ENCODE peak calls at places on chromosomes 2 and 18, in five cellular contexts. S, Y, W, Q and E are unnamed samples.

GRCh38 chr2:229679393-229680125 is 34.8 kb downstream of the DNER start:
- DNase-seq in W (no peak), Q (no peak), S (no peak), Y (no peak), E (no peak)

GRCh38 chr2:75162897-75163296 is 36.4 kb downstream of the TACR1 start:
- DNase-seq in Q (no peak), S (no peak), W (no peak), Y (no peak), E (peak)

GRCh38 chr2:133485868-133486267 is 82.4 kb downstream of the NCKAP5 start:
- DNase-seq in Q (no peak), Y (no peak), W (peak), S (no peak), E (no peak)

GRCh38 chr2:151049746-151050145 is 211.9 kb downstream of the RBM43 start:
- DNase-seq in S (peak), W (peak), Y (peak), Q (no peak), E (no peak)

GRCh38 chr18:63789327-63789726 is 14.1 kb downstream of the SERPINB7 start:
- DNase-seq in W (no peak), Q (no peak), Y (no peak), S (no peak), E (no peak)

GRCh38 chr2:54814367-54815155 is 91.1 kb downstream of the EML6 start:
- DNase-seq in W (no peak), Q (no peak), Y (no peak), S (no peak), E (no peak)

GRCh38 chr18:21069468-21069867 is 42.1 kb downstream of the ROCK1 start:
- DNase-seq in W (no peak), S (no peak), Q (no peak), Y (no peak), E (no peak)

GRCh38 chr2:136235451-136236418 is 117.8 kb upstream of the CXCR4 start:
- DNase-seq in Y (peak), Q (no peak), S (peak), W (peak), E (peak)

GRCh38 chr2:236623816-236624215 is 54.2 kb downstream of the ACKR3 start:
- DNase-seq in W (no peak), Y (no peak), S (no peak), Q (no peak), E (no peak)

GRCh38 chr2:28956415-28956826 is 24.7 kb upstream of the TOGARAM2 start:
- DNase-seq in W (peak), Y (no peak), Q (peak), S (no peak), E (peak)

GRCh38 chr2:19312949-19313348 is 45.5 kb downstream of the OSR1 start:
- DNase-seq in W (peak), S (peak), Q (no peak), Y (peak), E (peak)

GRCh38 chr2:29443627-29444026 is 328.4 kb downstream of the CLIP4 start:
- DNase-seq in S (no peak), W (no peak), Y (no peak), Q (no peak), E (no peak)

GRCh38 chr18:76434452-76434851 is 60.6 kb downstream of the ZNF516 start:
- DNase-seq in S (no peak), Q (no peak), W (no peak), Y (no peak), E (no peak)

GRCh38 chr2:148680462-148680861 is 35.9 kb downstream of the EPC2 start:
- DNase-seq in Y (no peak), W (no peak), Q (no peak), S (no peak), E (no peak)

GRCh38 chr2:98346259-98347236 is at the start of gene CNGA3:
- DNase-seq in Q (peak), S (peak), W (no peak), Y (no peak), E (peak)

GRCh38 chr2:160473508-160474318 is 19.9 kb downstream of the RBMS1 start:
- DNase-seq in Y (no peak), Q (no peak), W (no peak), S (no peak), E (no peak)

GRCh38 chr2:160474319-160474645 is 19.3 kb downstream of the RBMS1 start:
- DNase-seq in Q (no peak), W (no peak), S (no peak), Y (no peak), E (no peak)

GRCh38 chr2:160474891-160475795 is 18.5 kb downstream of the RBMS1 start:
- DNase-seq in Q (no peak), Y (no peak), W (no peak), S (no peak), E (no peak)

GRCh38 chr2:160471950-160472349 is 21.7 kb downstream of the RBMS1 start:
- DNase-seq in S (no peak), Y (no peak), Q (no peak), W (no peak), E (no peak)

DNA sequence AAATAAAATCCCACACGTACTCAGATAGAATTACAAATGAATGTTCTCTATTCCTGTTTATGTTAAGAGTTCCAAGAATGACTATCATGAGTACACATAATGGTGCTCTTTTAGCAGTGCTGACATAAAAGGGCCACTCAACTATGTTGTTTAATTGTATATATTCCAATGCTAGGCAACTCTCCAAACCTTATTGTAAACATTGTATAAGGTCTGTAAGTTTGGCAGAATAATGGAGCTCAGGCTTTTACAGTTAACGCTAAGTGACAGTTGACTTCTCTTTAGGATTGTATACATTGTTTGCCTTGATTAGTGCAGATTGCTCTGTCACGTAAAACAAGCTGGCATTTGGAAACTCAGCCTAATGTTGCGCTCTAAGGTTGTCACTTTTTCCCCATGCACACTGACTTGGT is 20.8 kb downstream of the RBMS1 start:
- DNase-seq in S (no peak), Y (no peak), Q (no peak), W (no peak), E (no peak)
- TF ChIP-seq MYC in S (no peak), Y (no peak), Q (no peak), W (no peak), E (no peak)

DNA sequence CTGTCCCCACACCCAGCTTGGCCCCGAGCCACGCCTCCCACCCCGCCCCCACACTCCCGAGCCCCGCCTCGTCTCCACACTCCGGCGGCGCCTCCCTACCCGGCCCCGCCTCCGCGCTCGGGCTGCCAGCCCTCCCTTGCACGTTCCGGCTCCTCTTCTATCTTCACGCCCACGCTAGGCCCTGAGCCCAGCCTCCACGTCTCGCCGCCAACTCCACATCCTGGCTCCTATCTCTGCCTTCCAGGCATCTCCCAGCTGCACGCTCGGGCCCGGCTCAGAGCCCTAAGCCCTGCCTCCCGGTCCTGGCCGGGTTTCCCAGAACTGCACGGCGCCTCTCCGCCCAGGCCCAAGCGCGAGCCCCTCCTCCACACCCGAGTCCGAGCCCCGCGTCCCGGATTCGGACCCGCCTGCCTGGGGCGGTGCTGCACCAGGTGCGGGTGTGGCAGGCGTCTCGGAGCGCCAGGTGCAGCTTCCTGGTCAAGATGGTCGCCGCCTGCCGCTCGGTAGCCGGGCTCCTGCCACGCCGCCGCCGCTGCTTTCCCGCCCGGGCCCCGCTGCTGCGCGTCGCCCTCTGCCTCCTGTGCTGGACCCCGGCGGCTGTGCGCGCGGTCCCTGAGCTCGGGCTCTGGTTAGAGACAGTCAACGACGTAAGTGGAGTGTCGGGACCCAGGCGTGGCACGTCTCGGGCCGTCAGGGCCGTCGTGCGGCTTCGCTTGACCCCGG is at the start of gene TMEM87B:
- DNase-seq in Y (peak), W (peak), Q (peak), S (peak), E (peak)
- TF ChIP-seq POLR2A in Y (peak), W (peak), Q (peak), S (peak), E (peak)

DNA sequence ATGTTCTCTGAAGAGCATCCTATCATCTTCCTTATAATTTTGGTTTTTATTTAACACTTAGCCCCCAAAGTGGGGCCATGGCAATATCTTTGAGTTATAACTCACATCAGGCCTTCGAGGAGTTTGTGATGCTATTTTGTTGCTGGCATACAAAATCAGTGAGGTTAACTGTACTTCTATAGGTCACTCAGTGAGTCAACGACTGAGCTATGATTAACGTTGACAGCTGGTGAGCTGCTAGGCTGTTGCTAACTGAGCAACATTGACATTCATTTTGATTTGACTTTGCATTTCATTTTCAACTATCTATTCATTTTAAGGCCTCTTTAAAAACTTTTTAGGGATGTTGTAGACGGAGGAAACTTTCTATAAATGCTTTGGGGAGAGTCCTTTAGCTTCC is 50.0 kb downstream of the GPD2 start:
- DNase-seq in W (no peak), Y (peak), S (peak), Q (no peak), E (no peak)
- TF ChIP-seq MYC in W (no peak), Y (no peak), S (no peak), Q (no peak), E (no peak)

GRCh38 chr2:84970266-84970955 is 550 bp upstream of the KCMF1 start:
- DNase-seq in Q (peak), W (no peak), Y (peak), S (peak), E (peak)

GRCh38 chr2:84965827-84966226 is 5.1 kb upstream of the KCMF1 start:
- DNase-seq in Q (no peak), Y (no peak), S (no peak), W (no peak), E (no peak)

GRCh38 chr2:84971799-84972790 is 1.1 kb downstream of the KCMF1 start:
- DNase-seq in Q (no peak), S (peak), W (no peak), Y (peak), E (peak)

GRCh38 chr2:84969511-84970265 is 1.3 kb upstream of the KCMF1 start:
- DNase-seq in S (peak), Y (peak), W (no peak), Q (no peak), E (peak)

DNA sequence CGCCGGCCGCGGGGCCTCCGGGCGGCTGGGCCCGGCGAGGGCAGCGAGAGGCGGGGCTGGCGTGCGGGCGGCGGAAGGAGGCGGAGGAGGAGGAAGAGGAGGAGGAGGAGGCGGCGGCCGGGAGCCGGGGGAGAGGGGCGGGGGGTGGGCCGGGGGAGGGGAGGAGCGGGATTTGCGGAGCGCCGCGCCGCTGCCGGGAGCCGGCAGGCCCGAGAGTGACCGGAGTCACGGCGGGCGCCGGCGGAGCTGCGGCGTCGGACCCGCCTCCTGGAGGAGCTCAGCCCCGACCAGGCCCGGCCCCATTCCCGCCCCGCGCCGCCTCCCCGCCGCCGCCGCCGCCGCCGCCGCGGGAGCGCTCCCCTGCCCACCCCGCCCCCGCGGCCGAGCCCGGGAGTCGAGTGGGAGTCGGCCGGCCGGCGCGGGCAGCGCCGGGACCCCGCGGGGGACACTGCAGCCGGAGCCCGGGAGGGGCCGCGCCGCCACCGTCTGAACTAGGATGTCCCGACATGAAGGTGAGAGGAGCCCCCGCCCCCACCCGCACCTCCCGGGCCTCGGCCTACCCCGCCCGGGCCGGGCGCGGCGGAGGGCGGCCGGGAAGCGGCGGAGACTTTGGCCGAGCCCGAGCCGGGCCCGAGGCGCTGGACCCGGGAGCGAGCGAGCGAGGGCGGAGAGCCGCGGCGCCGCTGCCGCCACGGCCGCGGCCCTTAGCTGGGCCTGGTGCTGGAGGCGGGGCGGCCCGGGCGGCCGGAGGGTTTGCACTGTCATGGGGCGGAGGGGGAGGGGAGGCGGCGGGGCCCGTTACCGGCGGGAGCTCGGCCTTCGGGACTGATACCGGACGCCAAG is at the start of gene KCMF1:
- DNase-seq in S (peak), Y (peak), W (no peak), Q (peak), E (peak)
- TF ChIP-seq POLR2A in S (peak), Y (peak), W (peak), Q (no peak), E (peak)

DNA sequence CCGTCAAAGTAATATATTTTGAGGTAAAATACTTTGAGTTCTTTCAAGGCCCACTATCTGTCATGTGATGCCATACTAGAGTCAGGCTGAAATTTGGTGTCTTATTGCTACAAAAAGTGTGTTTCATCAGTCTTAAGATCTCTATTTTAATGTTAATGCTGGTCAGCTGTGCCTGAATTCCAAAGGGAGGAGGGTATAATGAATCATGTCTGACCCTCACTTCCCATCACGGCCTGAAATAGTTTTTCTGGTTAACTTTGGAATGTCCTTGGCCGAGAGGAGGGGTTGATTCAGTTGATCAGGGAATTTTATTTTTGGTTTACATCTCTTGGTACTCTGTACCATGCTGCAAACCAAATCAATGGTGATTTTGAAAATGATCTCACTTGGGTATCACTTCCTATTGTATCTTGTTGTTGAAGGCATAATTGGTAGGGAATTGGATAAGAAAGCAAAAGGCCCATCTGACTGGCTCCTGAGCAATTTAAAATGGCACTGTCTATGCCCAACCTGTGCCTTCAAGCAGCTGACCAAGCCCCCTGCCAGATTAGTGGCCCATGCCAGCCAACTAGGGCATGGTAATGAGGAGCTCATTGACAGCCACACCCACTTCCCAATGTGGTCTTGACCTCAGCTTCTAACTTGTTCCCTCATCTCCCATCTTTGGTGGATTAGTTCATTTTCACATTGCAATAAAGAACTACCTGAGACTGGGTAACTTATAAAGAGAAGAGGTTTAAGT is 6.1 kb upstream of the SLC35F5 start:
- DNase-seq in Y (no peak), W (no peak), Q (no peak), S (peak), E (no peak)
- TF ChIP-seq MYC in Y (no peak), W (no peak), Q (no peak), S (no peak), E (no peak)

DNA sequence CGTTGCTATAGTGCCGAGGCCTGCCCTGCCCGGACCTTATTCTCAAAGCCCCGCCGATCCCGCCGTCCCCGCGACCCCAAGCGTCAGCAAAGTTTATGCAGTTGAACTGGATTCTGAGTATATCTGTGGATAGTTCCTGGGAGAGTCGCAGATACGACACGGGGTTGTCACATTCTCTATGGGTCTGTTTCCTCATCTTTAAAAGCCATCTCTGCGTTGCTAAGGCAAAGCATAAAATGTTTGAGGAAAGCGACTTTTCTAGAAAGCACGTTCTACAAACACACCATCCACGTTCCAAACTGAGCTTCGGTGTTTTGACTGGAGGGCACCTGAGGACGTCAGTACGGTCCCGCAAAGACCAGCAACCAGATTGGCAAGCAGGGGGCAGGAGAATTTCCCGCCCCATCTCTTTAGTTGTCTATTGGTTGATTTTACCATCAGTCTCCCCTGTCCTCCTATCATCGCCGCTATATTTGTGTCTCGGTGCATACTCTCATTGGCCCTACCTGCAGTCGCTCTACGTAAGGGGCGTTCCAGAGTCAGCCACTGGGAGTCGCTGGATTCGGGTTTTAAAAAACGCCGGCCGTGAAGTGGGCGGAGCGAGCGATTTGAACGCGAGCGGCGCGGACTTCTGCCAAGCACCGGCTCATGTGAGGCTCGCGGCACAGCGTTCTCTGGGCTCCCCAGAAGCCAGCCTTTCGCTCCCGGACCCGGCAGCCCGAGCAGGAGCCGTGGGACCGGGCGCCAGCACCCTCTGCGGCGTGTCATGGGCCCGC is at the start of gene CENPA:
- DNase-seq in S (peak), Y (peak), Q (peak), W (peak), E (peak)
- TF ChIP-seq POLR2A in S (peak), Y (peak), Q (peak), W (peak), E (peak)

GRCh38 chr2:153218851-153219250 is 259.7 kb downstream of the RPRM start:
- DNase-seq in Y (no peak), W (no peak), Q (no peak), S (no peak), E (no peak)
- TF ChIP-seq MYC in Y (no peak), W (no peak), Q (no peak), S (no peak), E (no peak)

DNA sequence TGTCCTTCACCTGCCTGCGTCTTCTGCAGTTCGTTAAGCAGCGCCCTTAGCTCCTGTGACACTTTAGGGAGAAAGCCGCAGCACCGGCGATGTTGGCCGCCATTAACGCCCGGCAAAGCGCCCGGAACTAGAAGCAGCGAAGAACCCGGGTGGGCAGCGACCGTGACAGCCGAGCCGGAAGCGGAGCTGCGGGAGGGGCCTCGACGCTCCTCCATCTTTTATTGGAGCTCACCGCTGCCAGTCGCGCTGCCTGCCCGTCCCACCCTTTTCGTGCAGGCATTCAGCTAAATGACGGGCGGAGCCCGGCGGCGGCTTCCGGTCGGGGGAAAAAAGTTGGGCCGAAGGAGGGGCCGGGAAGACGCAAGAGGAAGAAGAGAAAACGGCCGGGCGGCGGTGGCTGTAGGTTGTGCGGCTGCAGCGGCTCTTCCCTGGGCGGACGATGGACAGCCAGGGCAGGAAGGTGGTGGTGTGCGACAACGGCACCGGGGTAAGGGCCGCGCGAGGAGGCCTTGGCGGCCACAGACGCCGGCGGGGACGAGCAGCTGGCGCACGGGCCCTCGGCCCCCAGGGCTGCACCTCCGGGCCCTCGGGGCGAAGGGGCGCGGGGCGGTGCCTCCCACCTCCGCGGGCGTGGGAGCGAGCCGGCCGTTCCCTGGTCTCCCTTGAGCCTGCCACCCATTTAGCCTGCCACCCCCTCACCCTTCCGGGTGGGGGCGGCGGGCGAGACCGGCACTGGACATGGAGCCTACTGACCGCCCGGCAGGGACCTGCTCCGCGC is at the start of gene ACTR2:
- DNase-seq in Q (peak), S (peak), Y (peak), W (peak), E (peak)
- TF ChIP-seq POLR2A in Q (peak), S (peak), Y (peak), W (peak), E (peak)